ENCODE peak calls at places on chromosomes 2 and 18, in seven cellular contexts. O, G, I, R, U, V and Z are unnamed samples.

GRCh38 chr2:25378731-25379490 is 37.2 kb upstream of the DNMT3A start:
- DNase-seq in O (peak), G (no peak), I (no peak), R (no peak), U (peak), V (no peak), Z (peak)

GRCh38 chr2:72757177-72757775 is 68.6 kb downstream of the EXOC6B start:
- DNase-seq in O (peak), G (peak), I (peak), R (no peak), U (peak), V (peak), Z (no peak)

GRCh38 chr2:57080035-57080434 is 896.2 kb downstream of the CCDC85A start:
- DNase-seq in O (no peak), G (no peak), I (no peak), R (no peak), U (no peak), V (no peak), Z (no peak)

GRCh38 chr2:165868211-165868610 is 74.2 kb upstream of the GALNT3 start:
- DNase-seq in O (no peak), G (peak), I (no peak), R (no peak), U (no peak), V (no peak), Z (no peak)

GRCh38 chr2:205025580-205026240 is 480.4 kb downstream of the PARD3B start:
- DNase-seq in O (no peak), G (peak), I (peak), R (no peak), U (no peak), V (no peak), Z (no peak)

GRCh38 chr2:191050640-191050987 is 36.6 kb upstream of the STAT1 start:
- DNase-seq in O (no peak), G (peak), I (no peak), R (no peak), U (no peak), V (no peak), Z (no peak)

GRCh38 chr18:6352275-6352674 is 62.4 kb downstream of the L3MBTL4 start:
- DNase-seq in O (no peak), G (no peak), I (no peak), R (no peak), U (no peak), V (no peak), Z (no peak)

GRCh38 chr18:21747268-21747667 is 6.7 kb downstream of the MIB1 start:
- DNase-seq in O (no peak), G (no peak), I (no peak), R (no peak), U (no peak), V (no peak), Z (no peak)

GRCh38 chr2:214497489-214497888 is 86.6 kb downstream of the VWC2L start:
- DNase-seq in O (no peak), G (peak), I (no peak), R (no peak), U (no peak), V (no peak), Z (no peak)

GRCh38 chr2:218168635-218169462 is 2.1 kb upstream of the CXCR1 start:
- DNase-seq in O (peak), G (peak), I (peak), R (peak), U (peak), V (peak), Z (peak)

GRCh38 chr2:55604027-55604565 is 13.3 kb downstream of the PPP4R3B start:
- DNase-seq in O (no peak), G (peak), I (no peak), R (no peak), U (no peak), V (no peak), Z (no peak)

GRCh38 chr18:37546651-37547050 is 18.9 kb downstream of the CELF4 start:
- DNase-seq in O (no peak), G (no peak), I (no peak), R (no peak), U (no peak), V (no peak), Z (no peak)

GRCh38 chr2:238060542-238061309 is at the start of gene SCLY:
- DNase-seq in O (peak), G (peak), I (peak), R (peak), U (peak), V (peak), Z (peak)

GRCh38 chr2:67399144-67399543 is 2.0 kb downstream of the ETAA1 start:
- DNase-seq in O (no peak), G (no peak), I (no peak), R (no peak), U (no peak), V (no peak), Z (no peak)

GRCh38 chr2:230947908-230948365 is 22.9 kb upstream of the GPR55 start:
- DNase-seq in O (no peak), G (no peak), I (no peak), R (no peak), U (peak), V (no peak), Z (no peak)

GRCh38 chr2:200614249-200614648 is 28.4 kb downstream of the AOX1 start:
- DNase-seq in O (no peak), G (no peak), I (no peak), R (no peak), U (no peak), V (no peak), Z (no peak)

GRCh38 chr2:31255911-31256571 is 22.1 kb downstream of the EHD3 start:
- DNase-seq in O (no peak), G (peak), I (no peak), R (peak), U (no peak), V (no peak), Z (peak)

GRCh38 chr2:12416600-12416999 is 300.1 kb upstream of the TRIB2 start:
- DNase-seq in O (peak), G (peak), I (peak), R (peak), U (peak), V (peak), Z (no peak)

GRCh38 chr2:60745761-60746160 is 10.3 kb upstream of the PAPOLG start:
- DNase-seq in O (no peak), G (no peak), I (no peak), R (no peak), U (no peak), V (no peak), Z (no peak)

GRCh38 chr18:60146220-60146960 is 226.2 kb downstream of the MC4R start:
- DNase-seq in O (no peak), G (no peak), I (no peak), R (no peak), U (no peak), V (no peak), Z (no peak)

GRCh38 chr2:172285010-172285621 is 142.3 kb upstream of the ITGA6 start:
- DNase-seq in O (no peak), G (peak), I (no peak), R (no peak), U (no peak), V (no peak), Z (peak)

GRCh38 chr2:215461836-215462532 is 26.1 kb upstream of the FN1 start:
- DNase-seq in O (no peak), G (peak), I (no peak), R (no peak), U (no peak), V (no peak), Z (no peak)

GRCh38 chr2:60560734-60561649 is 7.5 kb upstream of the BCL11A start:
- DNase-seq in O (no peak), G (no peak), I (peak), R (no peak), U (no peak), V (no peak), Z (no peak)

GRCh38 chr2:108893277-108893676 is 95.7 kb downstream of the EDAR start:
- DNase-seq in O (no peak), G (no peak), I (no peak), R (no peak), U (no peak), V (no peak), Z (no peak)

GRCh38 chr18:77066689-77067088 is 65.9 kb downstream of the MBP start:
- DNase-seq in O (no peak), G (no peak), I (no peak), R (no peak), U (no peak), V (no peak), Z (no peak)

GRCh38 chr18:77066101-77066500 is 66.5 kb downstream of the MBP start:
- DNase-seq in O (no peak), G (no peak), I (no peak), R (peak), U (no peak), V (no peak), Z (no peak)

GRCh38 chr18:77068321-77068841 is 64.2 kb downstream of the MBP start:
- DNase-seq in O (no peak), G (peak), I (no peak), R (peak), U (no peak), V (no peak), Z (no peak)

GRCh38 chr18:77068890-77069312 is 63.7 kb downstream of the MBP start:
- DNase-seq in O (no peak), G (peak), I (no peak), R (no peak), U (no peak), V (no peak), Z (no peak)

DNA sequence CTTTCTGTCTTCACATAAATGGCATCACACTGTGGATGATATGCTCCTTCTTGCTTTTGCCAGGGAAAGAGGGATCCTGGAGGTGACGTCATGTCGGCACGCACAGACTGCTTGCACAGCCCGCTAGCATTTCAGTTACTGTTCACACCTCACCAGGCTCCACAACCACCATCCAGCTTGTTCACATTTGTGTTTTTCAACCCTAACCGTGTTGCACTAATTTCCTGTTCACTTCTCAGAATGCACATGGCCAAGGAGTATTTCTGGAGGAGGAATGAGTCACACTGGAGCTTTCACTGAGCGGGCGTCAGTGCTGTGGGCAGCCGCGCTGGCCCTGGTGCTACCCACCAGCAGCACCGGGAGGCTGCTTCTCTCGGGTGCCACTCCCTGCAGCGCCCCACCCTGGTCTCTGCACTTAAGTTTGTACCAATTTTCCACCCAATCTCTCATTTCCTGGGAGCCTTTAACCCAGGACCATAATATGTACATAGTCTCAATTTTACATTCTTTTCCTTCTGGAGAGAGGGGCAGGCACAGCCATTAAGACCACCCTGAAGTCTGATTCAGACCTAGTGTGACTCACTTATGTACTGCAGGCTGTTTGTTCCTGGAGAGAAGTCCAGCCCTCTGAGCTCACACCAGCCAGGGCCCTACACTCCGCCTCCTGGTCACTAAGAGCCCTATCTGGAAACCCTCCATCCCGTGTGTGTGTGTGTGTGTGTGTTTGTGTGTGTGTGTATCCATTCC is 65.1 kb downstream of the MBP start:
- DNase-seq in O (no peak), G (peak), I (peak), R (peak), U (peak), V (no peak), Z (no peak)
- TF ChIP-seq POLR2A in O (no peak), G (no peak), I (no peak), R (no peak), U (no peak), V (no peak), Z (no peak)

GRCh38 chr2:9800975-9801723 is 42.1 kb upstream of the TAF1B start:
- DNase-seq in O (peak), G (peak), I (peak), R (no peak), U (no peak), V (no peak), Z (peak)

GRCh38 chr2:9800639-9800974 is 42.7 kb upstream of the TAF1B start:
- DNase-seq in O (no peak), G (no peak), I (no peak), R (no peak), U (no peak), V (no peak), Z (no peak)

GRCh38 chr2:9802576-9802993 is 40.7 kb upstream of the TAF1B start:
- DNase-seq in O (no peak), G (no peak), I (no peak), R (no peak), U (no peak), V (no peak), Z (no peak)

GRCh38 chr2:9805435-9806297 is 37.6 kb upstream of the TAF1B start:
- DNase-seq in O (peak), G (peak), I (no peak), R (no peak), U (no peak), V (peak), Z (no peak)

GRCh38 chr2:9803023-9803805 is 40.1 kb upstream of the TAF1B start:
- DNase-seq in O (peak), G (no peak), I (no peak), R (no peak), U (no peak), V (peak), Z (no peak)
- TF ChIP-seq POLR2A in O (no peak), G (no peak), I (no peak), R (peak), U (no peak), V (no peak), Z (no peak)

DNA sequence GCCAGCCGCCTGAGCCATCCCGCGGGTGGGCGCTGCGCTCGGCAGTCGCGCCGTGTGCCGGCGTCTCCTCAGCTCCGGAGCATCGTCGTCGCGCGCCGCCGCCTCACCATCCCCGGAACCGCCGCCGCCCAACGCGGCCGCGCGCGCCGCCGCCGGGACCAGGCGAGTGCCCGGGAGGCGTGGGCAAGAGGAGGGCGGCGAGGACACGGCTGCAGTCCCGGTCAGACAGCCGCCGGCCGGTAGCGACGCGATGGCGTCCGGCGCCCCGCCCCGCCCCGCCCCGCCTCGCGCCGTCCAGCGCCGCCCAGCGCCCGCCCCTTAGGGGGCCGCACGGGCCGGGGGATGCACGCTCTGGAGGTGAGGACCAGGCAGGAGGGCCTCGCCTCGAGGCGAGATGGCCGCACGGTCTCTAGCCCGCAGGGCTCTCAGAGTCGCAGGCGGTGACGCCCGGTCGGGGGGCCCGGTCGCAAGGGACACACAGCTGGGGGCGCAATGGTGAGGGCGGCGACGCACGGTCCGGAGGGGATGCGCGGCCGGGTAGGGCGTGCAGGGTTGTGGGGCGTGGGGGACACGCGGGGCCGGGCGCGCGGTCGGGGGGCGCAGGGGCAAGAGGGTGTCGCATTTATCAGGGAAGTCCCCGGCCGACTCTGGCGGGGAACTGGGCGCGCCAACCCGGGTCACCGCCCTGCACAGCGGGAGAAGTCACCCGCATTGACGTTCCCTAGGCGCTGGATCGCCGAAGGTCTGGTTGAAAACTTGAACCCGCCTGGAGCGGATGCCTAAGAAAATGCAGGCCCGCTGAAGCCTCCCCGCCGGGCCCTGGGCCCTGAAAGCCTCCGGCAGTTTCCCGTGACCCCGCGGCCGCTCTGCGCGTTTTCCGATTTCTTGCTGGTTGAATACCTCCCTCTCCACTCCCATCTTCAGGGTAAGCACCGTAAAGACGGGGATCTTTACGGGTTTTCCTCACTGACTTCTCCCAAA is at the start of gene SPIRE1:
- DNase-seq in O (peak), G (peak), I (peak), R (no peak), U (peak), V (peak), Z (peak)
- TF ChIP-seq POLR2A in O (peak), G (no peak), I (no peak), R (no peak), U (no peak), V (peak), Z (peak)

GRCh38 chr2:227472265-227473018 is 486 bp downstream of the AGFG1 start:
- DNase-seq in O (no peak), G (no peak), I (no peak), R (peak), U (peak), V (peak), Z (peak)
- TF ChIP-seq POLR2A in O (no peak), G (no peak), I (no peak), R (no peak), U (no peak), V (no peak), Z (no peak)

GRCh38 chr2:239397856-239398470 is 2.9 kb downstream of the HDAC4 start:
- DNase-seq in O (peak), G (no peak), I (no peak), R (no peak), U (no peak), V (no peak), Z (no peak)
- TF ChIP-seq POLR2A in O (no peak), G (peak), I (no peak), R (no peak), U (no peak), V (no peak), Z (no peak)

GRCh38 chr2:70143314-70144150 is 47.3 kb downstream of the C2orf42 start:
- DNase-seq in O (peak), G (peak), I (peak), R (peak), U (peak), V (peak), Z (peak)
- TF ChIP-seq POLR2A in O (peak), G (no peak), I (peak), R (no peak), U (no peak), V (no peak), Z (peak)

GRCh38 chr2:3187467-3187866 is 190.2 kb downstream of the EIPR1 start:
- DNase-seq in O (no peak), G (no peak), I (no peak), R (no peak), U (no peak), V (no peak), Z (no peak)
- TF ChIP-seq POLR2A in O (no peak), G (no peak), I (no peak), R (no peak), U (no peak), V (no peak), Z (no peak)

DNA sequence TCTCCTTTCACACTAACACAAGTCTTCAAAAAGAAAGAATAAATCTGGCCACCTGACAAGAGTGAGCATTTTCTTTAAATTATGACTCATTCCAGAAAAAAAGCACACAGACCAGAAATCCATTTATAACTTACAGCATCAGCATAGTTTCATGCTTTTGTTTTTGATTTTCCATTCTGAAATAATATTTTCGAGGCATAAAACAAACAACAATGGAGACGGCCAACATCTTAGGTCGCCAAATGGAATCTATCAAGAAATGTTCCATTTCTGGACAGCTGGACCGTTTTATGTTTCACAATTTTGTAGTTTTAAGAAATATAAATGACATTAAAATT is 165.4 kb upstream of the ZFP36L2 start:
- DNase-seq in O (no peak), G (peak), I (no peak), R (no peak), U (no peak), V (no peak), Z (no peak)
- TF ChIP-seq POLR2A in O (no peak), G (no peak), I (no peak), R (no peak), U (no peak), V (no peak), Z (no peak)

GRCh38 chr2:236168110-236169067 is at the start of gene GBX2:
- DNase-seq in O (no peak), G (peak), I (no peak), R (no peak), U (no peak), V (no peak), Z (peak)
- TF ChIP-seq POLR2A in O (no peak), G (no peak), I (no peak), R (no peak), U (no peak), V (no peak), Z (peak)